ENCODE peak calls at places on chromosomes 11 and 22, in seven cellular contexts. K is CD8-positive, alpha-beta memory T cell; D is lower lobe of right lung; F is lung; T is tibial nerve; U is fibroblast of lung; Q is mammary epithelial cell. Z is an unnamed sample. For H3K27me3, the result is how much of the 10 kb centered on the place peaks cover.

GRCh38 chr11:106088896-106089295 is 11.4 kb downstream of the AASDHPPT start:
- DNase-seq in K (no peak), D (no peak), F (no peak), T (no peak), U (no peak), Q (no peak), Z (peak)

GRCh38 chr22:49620666-49621065 is 207.0 kb downstream of the BRD1 start:
- DNase-seq in K (no peak), D (peak), F (no peak), T (no peak), U (no peak), Q (no peak), Z (no peak)

GRCh38 chr22:17769013-17769715 is 5.1 kb downstream of the BID start:
- DNase-seq in K (no peak), D (peak), F (no peak), T (no peak), U (no peak), Q (no peak), Z (no peak)

GRCh38 chr22:17086750-17087149 is 1.9 kb downstream of the IL17RA start:
- DNase-seq in K (peak), D (no peak), F (no peak), T (no peak), U (no peak), Q (no peak), Z (no peak)

GRCh38 chr11:24181395-24182047 is 315.3 kb upstream of the LUZP2 start:
- DNase-seq in K (no peak), D (no peak), F (no peak), T (no peak), U (no peak), Q (no peak), Z (no peak)

GRCh38 chr11:20105427-20105826 is 54.8 kb downstream of the DBX1 start:
- DNase-seq in K (no peak), D (no peak), F (no peak), T (no peak), U (no peak), Q (no peak), Z (no peak)

GRCh38 chr11:35096737-35097136 is 42.2 kb upstream of the CD44 start:
- DNase-seq in K (no peak), D (no peak), F (no peak), T (no peak), U (no peak), Q (no peak), Z (no peak)

GRCh38 chr11:13283636-13284035 is 6.0 kb downstream of the BMAL1 start:
- DNase-seq in K (no peak), D (no peak), F (no peak), T (no peak), U (no peak), Q (no peak), Z (no peak)

GRCh38 chr11:122069946-122070345 is 46.1 kb downstream of the BLID start:
- DNase-seq in K (no peak), D (peak), F (no peak), T (peak), U (peak), Q (peak), Z (peak)

GRCh38 chr11:120029321-120029720 is 108.6 kb downstream of the TRIM29 start:
- DNase-seq in K (no peak), D (no peak), F (no peak), T (no peak), U (no peak), Q (no peak), Z (no peak)

DNA sequence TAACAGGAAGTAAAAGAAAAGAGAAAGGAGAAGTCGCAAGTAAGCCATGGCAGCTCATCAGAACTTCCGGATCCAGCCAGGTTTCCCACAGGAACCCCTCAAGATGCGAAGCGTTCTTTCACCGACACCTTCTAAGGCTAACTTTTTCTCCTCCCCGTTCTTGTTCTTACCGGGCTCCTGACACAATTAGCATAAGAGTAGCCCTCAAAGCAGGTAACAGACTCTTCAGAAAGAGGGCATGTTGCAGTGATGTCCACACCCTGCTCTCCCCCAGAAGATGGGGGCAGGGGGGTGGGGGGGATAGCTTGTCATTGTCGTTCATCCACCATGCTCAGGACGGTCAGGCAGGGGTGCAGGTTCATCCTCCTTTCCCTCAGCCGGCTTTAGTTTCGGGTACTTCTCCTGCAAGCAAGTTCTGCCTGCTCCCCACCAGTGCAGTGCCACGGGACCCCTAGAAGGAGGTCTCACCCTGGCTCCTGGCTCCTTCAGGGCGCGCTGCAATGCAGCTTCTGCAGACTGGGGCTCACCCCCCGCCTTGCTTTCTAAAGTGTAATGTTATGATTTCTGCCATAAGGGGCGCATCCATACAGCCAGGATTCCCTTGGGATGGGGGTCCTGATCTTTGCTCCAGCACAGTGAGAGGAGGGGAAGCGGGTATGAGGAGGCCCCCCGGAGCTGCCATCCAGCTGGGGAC is 2.3 kb downstream of the OPCML start:
- DNase-seq in K (no peak), D (no peak), F (no peak), T (no peak), U (no peak), Q (no peak), Z (no peak)
- H3K27me3 ChIP-seq in K (under half), D (half or more), F (under half), T (under half), U (under half), Q (under half), Z (under half)

DNA sequence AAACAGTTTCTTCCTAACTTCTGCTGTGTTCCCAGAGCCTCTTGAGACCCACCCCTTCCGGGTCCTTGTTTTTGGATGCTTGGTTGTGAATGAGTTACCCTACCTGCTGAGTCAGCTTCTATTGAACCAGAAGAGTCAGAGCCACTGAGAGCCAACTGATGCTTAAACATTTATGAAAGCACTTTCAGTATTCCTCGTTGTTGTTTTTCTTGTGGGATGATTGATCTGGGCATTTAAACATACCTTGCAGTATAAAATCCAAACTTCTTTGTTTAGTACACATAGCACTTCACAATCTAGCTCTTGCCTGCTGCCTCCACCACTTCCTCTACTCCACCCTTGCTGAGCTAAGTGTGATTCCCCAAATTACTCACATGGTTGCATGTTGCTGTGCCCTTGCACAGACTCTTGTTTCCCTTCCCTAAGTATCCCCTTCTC is 5.5 kb downstream of the PRSS23 start:
- DNase-seq in K (no peak), D (no peak), F (no peak), T (no peak), U (peak), Q (peak), Z (peak)
- H3K4me3 ChIP-seq in K (no peak), D (no peak), F (no peak), T (no peak), U (no peak), Q (no peak), Z (no peak)

DNA sequence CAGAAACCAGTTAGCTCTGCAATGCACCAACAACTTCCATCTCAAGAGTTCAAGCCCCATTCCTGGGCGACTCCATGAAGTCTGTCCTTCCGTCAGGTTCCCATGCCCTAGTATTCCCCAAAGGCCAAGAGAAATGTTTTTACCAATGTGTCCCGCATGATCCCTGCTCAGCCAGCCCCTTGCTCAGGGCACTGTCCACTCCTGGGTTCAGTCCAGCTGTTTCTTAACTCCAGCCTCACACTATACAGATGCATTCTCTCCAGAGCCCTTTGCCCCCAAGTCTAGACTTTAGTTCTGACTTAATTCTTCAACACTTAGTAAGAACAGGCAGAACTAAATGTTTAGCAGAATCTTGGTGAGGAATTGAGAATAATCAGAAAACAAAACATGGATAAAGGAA is 497.5 kb downstream of the SOX6 start:
- DNase-seq in K (no peak), D (no peak), F (no peak), T (no peak), U (no peak), Q (no peak), Z (no peak)
- H3K27me3 ChIP-seq in K (under half), D (under half), F (under half), T (under half), U (under half), Q (under half), Z (under half)

DNA sequence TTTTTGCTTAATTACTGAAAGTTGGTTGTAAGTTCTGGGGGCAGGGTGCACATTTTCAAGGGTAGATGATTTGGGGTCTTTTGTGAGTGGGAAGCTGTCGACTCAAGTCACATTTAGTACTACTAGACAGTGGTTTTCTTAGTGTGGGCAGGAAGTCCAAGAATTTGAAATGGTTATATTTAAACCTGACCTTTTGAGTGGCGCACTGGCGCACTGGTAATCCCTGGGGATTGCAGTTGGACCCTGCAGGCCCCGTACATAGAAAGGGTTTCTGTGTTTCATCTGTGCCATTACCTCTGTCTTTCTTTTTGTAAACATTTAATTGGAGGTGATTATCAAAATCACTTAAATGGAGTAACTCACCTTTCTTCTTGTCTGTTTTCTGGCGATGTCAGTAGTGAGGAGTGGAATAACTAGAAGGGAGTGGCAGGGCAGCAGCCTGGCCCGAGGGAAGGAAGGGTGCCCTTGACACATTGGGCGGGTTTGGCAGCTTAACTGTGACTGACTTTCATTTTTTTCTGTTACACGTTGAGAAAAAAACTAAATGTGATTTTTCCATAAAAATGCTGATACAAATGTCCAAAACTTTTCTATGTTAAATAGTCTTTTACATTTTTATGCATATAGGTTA is 101.8 kb upstream of the GAL start:
- DNase-seq in K (no peak), D (no peak), F (no peak), T (no peak), U (no peak), Q (peak), Z (no peak)
- H3K4me3 ChIP-seq in K (no peak), D (no peak), F (no peak), T (no peak), U (no peak), Q (no peak), Z (no peak)

DNA sequence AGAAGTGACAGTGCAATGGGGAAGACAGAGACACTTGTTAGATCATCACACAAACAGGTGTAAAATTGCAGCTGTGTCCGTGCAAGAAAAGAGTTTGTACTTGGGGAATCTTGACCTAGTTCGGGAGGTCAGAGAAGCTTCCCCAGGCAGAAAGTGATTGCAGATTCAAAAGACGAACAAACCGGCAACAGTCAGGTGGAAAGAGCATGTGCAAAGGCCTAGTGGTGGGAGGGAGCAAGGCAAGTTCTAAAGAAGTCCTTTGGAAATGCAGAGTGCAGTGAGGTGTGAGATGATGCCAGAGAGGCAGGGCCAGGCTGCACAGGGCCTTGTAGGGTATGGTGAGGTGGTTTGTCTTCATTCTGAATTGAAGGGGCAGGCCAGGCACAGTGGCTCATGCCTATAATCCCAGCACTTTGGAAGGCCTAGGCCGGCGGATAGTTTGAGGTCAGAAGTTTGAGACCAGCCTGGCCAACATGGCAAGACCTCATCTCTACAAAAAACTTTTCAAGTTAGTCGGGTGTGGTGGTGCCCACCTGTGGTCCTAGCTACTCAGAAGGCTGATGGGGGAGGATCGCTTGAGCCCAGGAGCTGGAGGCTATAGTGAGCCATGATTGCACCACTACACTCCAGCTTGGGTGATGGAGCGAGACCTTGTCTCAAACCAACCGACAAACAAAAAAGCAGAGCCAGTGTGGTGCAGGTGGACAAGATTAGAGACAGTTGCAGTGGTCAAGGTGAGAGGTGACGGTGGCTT is 1.9 kb upstream of the ESS2 start:
- DNase-seq in K (no peak), D (no peak), F (no peak), T (no peak), U (no peak), Q (no peak), Z (no peak)
- H3K27me3 ChIP-seq in K (under half), D (under half), F (under half), T (under half), U (under half), Q (under half), Z (under half)

DNA sequence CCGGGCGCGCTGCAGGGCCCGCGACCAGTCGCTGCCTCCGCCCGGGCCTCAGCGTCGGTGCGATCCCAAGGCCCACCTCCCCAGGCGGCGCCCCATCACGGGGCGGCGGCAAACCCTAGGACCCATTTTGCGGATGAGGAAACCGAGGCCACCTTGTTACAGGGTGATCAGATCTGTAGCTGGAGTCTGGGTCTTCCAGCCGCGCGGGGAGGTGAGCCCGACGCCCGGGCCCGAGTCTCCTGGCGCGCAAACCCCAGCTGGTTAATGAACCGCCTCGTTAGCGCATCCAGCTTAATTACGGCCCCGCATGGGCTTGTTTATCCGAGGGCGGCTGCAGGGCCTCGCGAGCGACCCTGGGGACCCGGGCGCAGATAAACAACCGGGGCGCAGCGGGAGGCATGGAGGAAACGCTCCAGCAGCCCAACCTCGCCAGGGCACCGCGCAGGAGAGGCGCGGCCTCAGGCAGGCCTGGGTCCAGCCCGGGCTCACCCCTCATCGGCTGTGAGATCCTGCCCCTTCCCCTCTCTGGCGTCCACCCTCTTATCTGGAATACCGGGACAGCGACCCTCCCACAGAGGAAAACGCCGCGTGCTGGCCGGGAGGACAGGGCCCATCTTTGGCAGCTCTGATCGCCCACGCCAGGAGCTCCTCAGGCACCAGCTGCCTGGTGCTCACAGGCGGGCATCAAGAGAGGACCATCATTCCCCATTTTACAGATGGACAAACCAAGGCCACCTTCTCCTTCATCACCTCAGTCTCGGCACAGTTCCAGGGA is 14.7 kb downstream of the OTUB1 start:
- DNase-seq in K (no peak), D (peak), F (no peak), T (no peak), U (no peak), Q (no peak), Z (no peak)
- H3K4me3 ChIP-seq in K (no peak), D (peak), F (no peak), T (peak), U (peak), Q (no peak), Z (peak)

GRCh38 chr11:2577071-2578005 is 122.5 kb downstream of the KCNQ1OT1 start:
- DNase-seq in K (no peak), D (peak), F (no peak), T (peak), U (no peak), Q (no peak), Z (no peak)

GRCh38 chr11:2576536-2576935 is 123.3 kb downstream of the KCNQ1OT1 start:
- DNase-seq in K (no peak), D (peak), F (no peak), T (peak), U (no peak), Q (no peak), Z (no peak)

GRCh38 chr11:2575611-2576051 is 124.2 kb downstream of the KCNQ1OT1 start:
- DNase-seq in K (no peak), D (peak), F (no peak), T (no peak), U (no peak), Q (no peak), Z (no peak)

GRCh38 chr11:2574553-2575535 is 125.0 kb downstream of the KCNQ1OT1 start:
- DNase-seq in K (no peak), D (peak), F (no peak), T (peak), U (no peak), Q (peak), Z (peak)

GRCh38 chr11:2576116-2576515 is 123.7 kb downstream of the KCNQ1OT1 start:
- DNase-seq in K (no peak), D (peak), F (no peak), T (peak), U (no peak), Q (no peak), Z (no peak)
- H3K27me3 ChIP-seq in K (under half), D (under half), F (under half), T (under half), U (under half), Q (under half), Z (under half)